ENCODE peak calls at places on chromosomes 6 and 20, in nine cellular contexts. S is HEK293T; F is activated T-helper 1 cell treated with anti-CD3 and anti-CD28 coated beads, Interleukin-2, amount 50 U/mL, for 16 hours; Z is tibial nerve; R is erythroblast; D is amniotic stem cell; W is mesothelial cell of epicardium; A is astrocyte of the spinal cord; E is EL. C is an unnamed sample.

GRCh38 chr6:18327621-18328548 is 59.3 kb upstream of the RNF144B start:
- DNase-seq in Z (no peak), W (no peak), R (peak), S (no peak), F (no peak), A (no peak), D (no peak), E (no peak), C (no peak)

GRCh38 chr6:110053395-110054240 is 75.5 kb downstream of the GPR6 start:
- DNase-seq in W (no peak), A (peak), D (peak), Z (no peak), E (peak), R (peak), S (peak), F (no peak), C (peak)

GRCh38 chr6:84050408-84050807 is 16.8 kb downstream of the MRAP2 start:
- DNase-seq in Z (no peak), D (no peak), A (no peak), E (no peak), S (no peak), W (no peak), R (no peak), F (no peak), C (no peak)

GRCh38 chr6:56838016-56838555 is 116.8 kb upstream of the BEND6 start:
- DNase-seq in W (no peak), R (no peak), Z (no peak), A (no peak), S (no peak), E (no peak), D (no peak), F (no peak), C (no peak)

GRCh38 chr6:71965404-71965803 is 79.1 kb downstream of the RIMS1 start:
- DNase-seq in F (no peak), D (no peak), R (no peak), A (no peak), S (peak), E (no peak), Z (no peak), W (no peak), C (no peak)

GRCh38 chr6:195861-196360 is 96.4 kb upstream of the DUSP22 start:
- DNase-seq in Z (no peak), F (peak), W (no peak), R (no peak), A (no peak), S (no peak), E (no peak), D (no peak), C (peak)

GRCh38 chr20:19867074-19867473 is 109.0 kb downstream of the RIN2 start:
- DNase-seq in Z (no peak), E (peak), R (no peak), S (no peak), F (no peak), W (no peak), D (no peak), A (no peak), C (peak)

GRCh38 chr20:57666834-57667157 is 43.0 kb downstream of the PMEPA1 start:
- DNase-seq in A (no peak), F (no peak), D (no peak), W (no peak), S (no peak), Z (no peak), E (no peak), R (no peak), C (no peak)

GRCh38 chr6:43628392-43629103 is 516 bp downstream of the GTPBP2 start:
- DNase-seq in Z (no peak), R (peak), S (peak), A (peak), D (no peak), F (peak), W (no peak), E (peak), C (peak)

GRCh38 chr20:50320005-50320909 is 129.6 kb downstream of the CEBPB start:
- DNase-seq in A (no peak), E (no peak), R (no peak), F (no peak), Z (no peak), D (no peak), W (no peak), S (no peak), C (no peak)

GRCh38 chr6:30893001-30893591 is 8.8 kb downstream of the DDR1 start:
- DNase-seq in W (no peak), A (no peak), D (no peak), F (no peak), E (no peak), Z (no peak), R (no peak), S (no peak), C (no peak)

GRCh38 chr6:70956191-70956450 is 739 bp downstream of the B3GAT2 start:
- DNase-seq in S (no peak), D (no peak), W (no peak), Z (no peak), A (no peak), R (no peak), F (no peak), E (no peak), C (no peak)

GRCh38 chr20:61818746-61819483 is 246.8 kb downstream of the TAF4 start:
- DNase-seq in E (no peak), D (no peak), W (no peak), Z (no peak), S (no peak), A (no peak), R (no peak), F (no peak), C (no peak)

GRCh38 chr6:91094806-91095475 is 508.1 kb upstream of the MAP3K7 start:
- DNase-seq in E (no peak), A (no peak), R (no peak), F (no peak), S (no peak), Z (no peak), D (no peak), W (no peak), C (no peak)

GRCh38 chr20:54389872-54390271 is 85.5 kb upstream of the DOK5 start:
- DNase-seq in D (no peak), W (no peak), R (no peak), A (no peak), E (no peak), F (no peak), Z (no peak), S (no peak), C (no peak)

GRCh38 chr6:158232445-158233213 is 64.5 kb downstream of the GTF2H5 start:
- DNase-seq in S (peak), Z (no peak), D (peak), R (peak), W (peak), A (peak), E (peak), F (peak), C (peak)

GRCh38 chr6:125022391-125022989 is 60.3 kb downstream of the RNF217 start:
- DNase-seq in S (no peak), Z (no peak), F (no peak), D (no peak), E (no peak), W (no peak), A (no peak), R (peak), C (no peak)

GRCh38 chr6:56387621-56388413 is 140.4 kb upstream of the COL21A1 start:
- DNase-seq in S (no peak), D (no peak), Z (no peak), A (no peak), E (no peak), W (no peak), R (no peak), F (no peak), C (no peak)

GRCh38 chr20:45506398-45506797 is 9.0 kb downstream of the SPINT3 start:
- DNase-seq in E (no peak), S (no peak), F (no peak), A (no peak), W (no peak), D (no peak), R (no peak), Z (no peak), C (no peak)

GRCh38 chr6:112362027-112362795 is 15.1 kb downstream of the RFPL4B start:
- DNase-seq in E (no peak), Z (no peak), A (no peak), R (no peak), W (no peak), S (no peak), D (no peak), F (no peak), C (no peak)

GRCh38 chr6:125101656-125102055 is 51.9 kb upstream of the TPD52L1 start:
- DNase-seq in Z (no peak), E (peak), F (no peak), W (no peak), R (peak), D (no peak), S (no peak), A (no peak), C (peak)

GRCh38 chr6:47335456-47335855 is 25.8 kb upstream of the TNFRSF21 start:
- DNase-seq in S (no peak), W (no peak), R (no peak), A (no peak), E (no peak), F (no peak), D (no peak), Z (no peak), C (no peak)

GRCh38 chr6:23414204-23414501 is 711.9 kb upstream of the NRSN1 start:
- DNase-seq in Z (no peak), A (peak), E (peak), F (no peak), D (peak), W (no peak), S (no peak), R (no peak), C (peak)

GRCh38 chr20:21437816-21438215 is 40.5 kb upstream of the NKX2-4 start:
- DNase-seq in F (no peak), R (no peak), W (no peak), Z (no peak), D (no peak), S (no peak), E (no peak), A (no peak), C (no peak)

GRCh38 chr20:52219441-52219840 is 27.9 kb upstream of the ZFP64 start:
- DNase-seq in D (no peak), E (peak), F (no peak), A (no peak), S (no peak), R (no peak), W (no peak), Z (no peak), C (peak)

GRCh38 chr6:142165227-142165626 is 18.2 kb downstream of the VTA1 start:
- DNase-seq in W (no peak), R (no peak), S (no peak), Z (no peak), E (no peak), A (no peak), D (no peak), F (no peak), C (no peak)

GRCh38 chr6:1929931-1930330 is 315.5 kb downstream of the GMDS start:
- DNase-seq in W (no peak), Z (no peak), D (no peak), F (no peak), R (no peak), A (no peak), S (no peak), E (no peak), C (no peak)

GRCh38 chr6:7050911-7051779 is 56.6 kb upstream of the RREB1 start:
- DNase-seq in E (peak), A (peak), W (no peak), D (no peak), S (no peak), F (peak), R (peak), Z (no peak), C (peak)

GRCh38 chr6:83431545-83432165 is 804 bp upstream of the ME1 start:
- DNase-seq in R (peak), D (no peak), A (no peak), E (no peak), S (no peak), Z (no peak), F (no peak), W (no peak), C (no peak)

GRCh38 chr20:11935754-11936551 is 18.3 kb downstream of the BTBD3 start:
- DNase-seq in E (no peak), Z (no peak), R (no peak), F (no peak), W (no peak), S (no peak), D (no peak), A (no peak), C (no peak)

GRCh38 chr6:99347804-99348203 is 1.7 kb downstream of the FAXC start:
- DNase-seq in W (no peak), S (no peak), Z (no peak), D (no peak), F (no peak), A (no peak), R (no peak), E (no peak), C (no peak)

GRCh38 chr6:151805286-151805840 is 2.1 kb upstream of the ESR1 start:
- DNase-seq in S (no peak), W (no peak), R (no peak), E (no peak), A (no peak), Z (no peak), F (no peak), D (no peak), C (no peak)

GRCh38 chr6:139587469-139587868 is 213.0 kb upstream of the CITED2 start:
- DNase-seq in E (peak), R (peak), F (no peak), S (no peak), W (no peak), A (peak), Z (no peak), D (no peak), C (peak)

C was measured in IMR-90.